ENCODE peak calls at places on chromosomes 3 and 15, in five cellular contexts. D is GM04504, T is NCI-H1092, U is RPMI7951, Z is AG04450. L is an unnamed sample.

GRCh38 chr3:45225465-45226205 is 452 bp downstream of the TMEM158 start:
- DNase-seq in Z (no peak), T (no peak), D (no peak), U (peak; percentile 46), L (no peak)

GRCh38 chr3:17806201-17806600 is 63.8 kb upstream of the TBC1D5 start:
- DNase-seq in U (no peak), Z (no peak), T (no peak), D (no peak), L (no peak)

GRCh38 chr15:39586387-39587171 is 5.7 kb downstream of the THBS1 start:
- DNase-seq in D (peak; percentile 76), Z (no peak), U (peak; percentile 86), T (no peak), L (no peak)

GRCh38 chr3:52090131-52090548 is 33.8 kb upstream of the DUSP7 start:
- DNase-seq in Z (peak; percentile 60), T (no peak), D (peak; percentile 80), U (peak; percentile 95), L (peak; percentile 35)

GRCh38 chr3:4140921-4141320 is 162.2 kb upstream of the SETMAR start:
- DNase-seq in U (no peak), T (no peak), D (no peak), Z (no peak), L (no peak)

GRCh38 chr3:13461169-13462124 is 18.7 kb upstream of the HDAC11 start:
- DNase-seq in D (no peak), Z (no peak), T (peak; percentile 69), U (peak; percentile 40), L (no peak)

GRCh38 chr3:129543156-129543790 is at the start of gene H1-8:
- DNase-seq in T (no peak), U (no peak), D (no peak), Z (no peak), L (no peak)

GRCh38 chr15:89665449-89666146 is 10.3 kb upstream of the KIF7 start:
- DNase-seq in D (no peak), T (no peak), Z (no peak), U (peak; percentile 78), L (no peak)

GRCh38 chr3:63228677-63229076 is 49.4 kb upstream of the SYNPR start:
- DNase-seq in D (peak; percentile 17), Z (no peak), U (peak; percentile 71), T (peak; percentile 55), L (peak; percentile 3)

GRCh38 chr15:90049666-90050604 is 48.8 kb downstream of the ZNF710 start:
- DNase-seq in Z (no peak), D (no peak), T (no peak), U (no peak), L (no peak)

GRCh38 chr3:123939706-123940105 is 21.3 kb downstream of the CCDC14 start:
- DNase-seq in U (no peak), T (no peak), Z (no peak), D (no peak), L (no peak)

GRCh38 chr3:176951144-176951543 is 246.1 kb downstream of the TBL1XR1 start:
- DNase-seq in T (no peak), Z (no peak), U (no peak), D (no peak), L (no peak)

GRCh38 chr3:149489060-149489690 is 14.7 kb downstream of the TM4SF4 start:
- DNase-seq in Z (no peak), D (no peak), T (no peak), U (no peak), L (no peak)

GRCh38 chr3:133767607-133768006 is 21.4 kb downstream of the TF start:
- DNase-seq in D (no peak), Z (no peak), U (no peak), T (no peak), L (no peak)

GRCh38 chr15:42175671-42176070 is 19.2 kb upstream of the PLA2G4F start:
- DNase-seq in U (no peak), T (no peak), Z (no peak), D (no peak), L (no peak)

GRCh38 chr15:100934735-100935134 is 15.6 kb downstream of the LRRK1 start:
- DNase-seq in Z (no peak), T (no peak), D (no peak), U (peak; percentile 43), L (no peak)

GRCh38 chr3:140223631-140224030 is 288.6 kb downstream of the CLSTN2 start:
- DNase-seq in U (peak; percentile 44), T (no peak), D (no peak), Z (no peak), L (no peak)

GRCh38 chr3:20130122-20130521 is 55.9 kb downstream of the SGO1 start:
- DNase-seq in T (no peak), D (no peak), U (no peak), Z (no peak), L (no peak)

GRCh38 chr3:125381743-125382142 is 6.6 kb upstream of the ZNF148 start:
- DNase-seq in Z (no peak), U (peak; percentile 14), D (no peak), T (no peak), L (no peak)

GRCh38 chr15:92625297-92625980 is 30.1 kb downstream of the FAM174B start:
- DNase-seq in U (peak; percentile 80), D (no peak), Z (peak; percentile 16), T (no peak), L (no peak)

GRCh38 chr15:80070840-80071239 is 11.4 kb downstream of the ZFAND6 start:
- DNase-seq in D (no peak), Z (no peak), U (peak; percentile 63), T (no peak), L (no peak)

GRCh38 chr3:149058602-149059001 is 27.7 kb downstream of the HLTF start:
- DNase-seq in D (no peak), Z (no peak), U (no peak), T (no peak), L (no peak)

GRCh38 chr3:170835346-170835745 is 34.6 kb downstream of the RPL22L1 start:
- DNase-seq in U (no peak), D (no peak), T (peak; percentile 15), Z (no peak), L (no peak)

GRCh38 chr3:128054363-128054762 is 2.1 kb downstream of the SEC61A1 start:
- DNase-seq in T (no peak), Z (no peak), D (no peak), U (peak; percentile 69), L (peak; percentile 56)

GRCh38 chr3:27641271-27641670 is 80.9 kb downstream of the EOMES start:
- DNase-seq in D (no peak), Z (no peak), U (no peak), T (no peak), L (no peak)

GRCh38 chr15:42401544-42402478 is 42.5 kb downstream of the CAPN3 start:
- DNase-seq in D (no peak), Z (no peak), U (no peak), T (no peak), L (no peak)

GRCh38 chr3:42031808-42032475 is 59.2 kb upstream of the TRAK1 start:
- DNase-seq in D (no peak), U (peak; percentile 25), T (no peak), Z (no peak), L (no peak)

GRCh38 chr3:171430530-171430929 is 29.7 kb downstream of the TNIK start:
- DNase-seq in Z (no peak), T (no peak), U (no peak), D (no peak), L (no peak)

GRCh38 chr15:68885070-68885469 is 45.3 kb upstream of the SPESP1 start:
- DNase-seq in U (peak; percentile 40), Z (no peak), T (no peak), D (peak; percentile 2), L (no peak)